ENCODE peak calls at places on chromosomes 7 and 10, in five cellular contexts. U, P, Y, D and V are unnamed samples.

GRCh38 chr7:22651036-22651435 is 76.0 kb upstream of the IL6 start:
- DNase-seq in Y (no peak), D (no peak), U (no peak), P (no peak), V (no peak)

GRCh38 chr10:74728225-74728624 is 98.2 kb upstream of the KAT6B start:
- DNase-seq in P (no peak), D (no peak), Y (no peak), U (no peak), V (no peak)

GRCh38 chr7:36723951-36724664 is at the start of gene AOAH:
- DNase-seq in U (no peak), P (peak), Y (peak), D (no peak), V (no peak)

GRCh38 chr10:127949831-127950230 is 42.9 kb downstream of the PTPRE start:
- DNase-seq in D (no peak), Y (no peak), P (no peak), U (no peak), V (no peak)

GRCh38 chr7:144519900-144520299 is 116.4 kb upstream of the NOBOX start:
- DNase-seq in P (no peak), Y (no peak), D (no peak), U (no peak), V (no peak)

GRCh38 chr10:43809211-43809930 is 160.7 kb upstream of the ZNF32 start:
- DNase-seq in D (no peak), U (no peak), P (no peak), Y (no peak), V (peak)

GRCh38 chr7:31478744-31479143 is 35.1 kb upstream of the ITPRID1 start:
- DNase-seq in U (no peak), P (no peak), D (no peak), Y (no peak), V (no peak)

GRCh38 chr10:17981766-17982380 is 30.2 kb downstream of the SLC39A12 start:
- DNase-seq in Y (no peak), D (no peak), P (no peak), U (no peak), V (no peak)

GRCh38 chr10:86671985-86672710 is 3.8 kb downstream of the LDB3 start:
- DNase-seq in D (peak), U (no peak), Y (no peak), P (no peak), V (no peak)

GRCh38 chr7:35003679-35004278 is 33.5 kb downstream of the DPY19L1 start:
- DNase-seq in D (peak), U (no peak), P (no peak), Y (peak), V (no peak)

GRCh38 chr7:1458676-1459511 is at the start of gene MICALL2:
- DNase-seq in Y (peak), P (no peak), D (peak), U (no peak), V (no peak)

GRCh38 chr10:26457088-26457487 is 18.9 kb downstream of the APBB1IP start:
- DNase-seq in U (no peak), P (no peak), Y (peak), D (no peak), V (peak)

GRCh38 chr7:118183586-118184391 is at the start of gene LSM8:
- DNase-seq in Y (peak), U (peak), P (peak), D (peak), V (peak)

GRCh38 chr7:78499283-78499682 is 700.7 kb downstream of the PHTF2 start:
- DNase-seq in P (no peak), Y (no peak), U (no peak), D (no peak), V (no peak)

GRCh38 chr10:94235470-94235869 is 127.3 kb downstream of the NOC3L start:
- DNase-seq in Y (no peak), D (no peak), U (no peak), P (no peak), V (no peak)

GRCh38 chr7:618539-619355 is 99.1 kb upstream of the PDGFA start:
- DNase-seq in Y (peak), P (peak), U (no peak), D (no peak), V (no peak)

GRCh38 chr7:55573234-55573504 is 867 bp upstream of the VOPP1 start:
- DNase-seq in U (no peak), D (no peak), Y (no peak), P (no peak), V (no peak)

GRCh38 chr10:132880148-132880981 is 62.0 kb downstream of the CFAP46 start:
- DNase-seq in Y (no peak), U (no peak), D (no peak), P (no peak), V (no peak)

GRCh38 chr10:57621466-57621865 is 646.2 kb downstream of the IPMK start:
- DNase-seq in P (no peak), U (no peak), Y (no peak), D (no peak), V (no peak)

GRCh38 chr10:89001428-89002072 is 11.0 kb downstream of the FAS start:
- DNase-seq in D (no peak), Y (no peak), P (no peak), U (no peak), V (no peak)

GRCh38 chr10:100859204-100859763 is 53.5 kb upstream of the SLF2 start:
- DNase-seq in D (no peak), P (no peak), Y (no peak), U (no peak), V (no peak)

GRCh38 chr7:257647-257992 is 32.4 kb upstream of the FOXL3 start:
- DNase-seq in Y (no peak), D (no peak), P (no peak), U (no peak), V (no peak)

GRCh38 chr7:81688622-81689411 is 81.0 kb downstream of the HGF start:
- DNase-seq in Y (no peak), U (no peak), D (no peak), P (no peak), V (no peak)

GRCh38 chr7:112103246-112103645 is 103.0 kb downstream of the DOCK4 start:
- DNase-seq in Y (peak), D (peak), P (no peak), U (no peak), V (no peak)

GRCh38 chr10:123392182-123392930 is 238.2 kb downstream of the BUB3 start:
- DNase-seq in Y (no peak), D (no peak), U (no peak), P (no peak), V (no peak)

GRCh38 chr7:104627516-104627915 is 299.1 kb downstream of the LHFPL3 start:
- DNase-seq in P (no peak), D (peak), Y (no peak), U (no peak), V (no peak)

GRCh38 chr7:20152511-20152910 is 64.7 kb downstream of the MACC1 start:
- DNase-seq in U (no peak), D (no peak), Y (no peak), P (no peak), V (no peak)

GRCh38 chr10:91162050-91162494 is 58.4 kb upstream of the PCGF5 start:
- DNase-seq in P (no peak), D (no peak), Y (no peak), U (no peak), V (no peak)

GRCh38 chr7:84822941-84823510 is 363.8 kb downstream of the SEMA3D start:
- DNase-seq in Y (no peak), U (no peak), D (no peak), P (no peak), V (no peak)

GRCh38 chr10:13340068-13340467 is 8.0 kb downstream of the SEPHS1 start:
- DNase-seq in Y (no peak), D (no peak), P (no peak), U (no peak), V (no peak)

GRCh38 chr10:77532068-77532467 is 105.5 kb downstream of the KCNMA1 start:
- DNase-seq in P (no peak), U (no peak), Y (no peak), D (no peak), V (no peak)

GRCh38 chr10:15690031-15690430 is 29.7 kb downstream of the ITGA8 start:
- DNase-seq in D (no peak), P (no peak), U (no peak), Y (no peak), V (no peak)

GRCh38 chr7:91772100-91772794 is 108.3 kb downstream of the MTERF1 start:
- DNase-seq in Y (peak), U (no peak), D (no peak), P (no peak), V (no peak)

GRCh38 chr7:5692112-5692844 is 89.2 kb downstream of the RNF216 start:
- DNase-seq in Y (peak), D (no peak), U (no peak), P (no peak), V (peak)